ENCODE peak calls at places on chromosomes 13 and 19, in seven cellular contexts. R is non-pigmented ciliary epithelial cell; D is activated naive CD4-positive, alpha-beta T cell treated with Interleukin-2 at 50 U/mL for 16 hours; N is CD8-positive, alpha-beta memory T cell; G is hypothalamus; I is tibial nerve; W is stimulated activated CD4-positive, alpha-beta T cell treated with anti-CD3 and anti-CD28 coated beads, Interleukin-4, amount 100 ng/mL, for 24 hours. A is an unnamed sample.

GRCh38 chr13:46267166-46267565 is 55.4 kb downstream of the LRRC63 start:
- DNase-seq in W (no peak), D (no peak), G (no peak), N (no peak), I (no peak), R (no peak), A (no peak)

GRCh38 chr13:23753523-23753922 is 135.7 kb downstream of the MIPEP start:
- DNase-seq in R (no peak), G (no peak), D (no peak), I (no peak), N (no peak), W (no peak), A (no peak)

GRCh38 chr13:49643003-49643651 is 14.8 kb downstream of the ARL11 start:
- DNase-seq in R (no peak), G (no peak), W (no peak), D (no peak), N (no peak), I (no peak), A (no peak)

GRCh38 chr13:106466691-106467405 is 68.6 kb downstream of the EFNB2 start:
- DNase-seq in R (no peak), D (no peak), N (no peak), I (no peak), W (no peak), G (no peak), A (no peak)

GRCh38 chr19:48330012-48330681 is 4.8 kb downstream of the EMP3 start:
- DNase-seq in I (peak; percentile 28), N (peak; percentile 89), G (peak; percentile 68), R (no peak), W (peak; percentile 87), D (peak; percentile 82), A (peak; percentile 94)

GRCh38 chr19:33435706-33436359 is 62.3 kb downstream of the CEBPG start:
- DNase-seq in I (no peak), W (no peak), D (no peak), R (no peak), G (no peak), N (no peak), A (no peak)

GRCh38 chr13:105497597-105497996 is 1037.9 kb downstream of the EFNB2 start:
- DNase-seq in R (no peak), G (no peak), D (no peak), N (no peak), W (no peak), I (no peak), A (no peak)

GRCh38 chr13:75635101-75635620 is 969 bp upstream of the LMO7 start:
- DNase-seq in D (no peak), R (no peak), I (no peak), W (no peak), G (no peak), N (peak; percentile 8), A (no peak)

A was measured in cerebellar cortex.